ENCODE peak calls at places on chromosome X, in four cellular contexts. K is T-helper 17 cell; V is cardiac fibroblast; G is activated CD4-positive, alpha-beta T cell treated with anti-CD3 and anti-CD28 coated beads, Interleukin-2, amount 50 U/mL, for 1 hour. B is an unnamed sample.

GRCh38 chrX:15471016-15471415 is 22.1 kb downstream of the PIR start:
- DNase-seq in K (peak; percentile 24), V (peak; percentile 70), G (peak; percentile 42), B (no peak)

GRCh38 chrX:2829469-2830246 is 928 bp downstream of the GYG2 start:
- DNase-seq in K (no peak), V (no peak), G (no peak), B (no peak)

GRCh38 chrX:43706786-43707185 is 50.7 kb downstream of the MAOA start:
- DNase-seq in K (no peak), V (peak; percentile 64), G (no peak), B (no peak)

GRCh38 chrX:107723501-107723900 is 52.1 kb downstream of the TSC22D3 start:
- DNase-seq in K (no peak), V (no peak), G (no peak), B (no peak)

GRCh38 chrX:136126892-136127406 is 20.4 kb upstream of the FHL1 start:
- DNase-seq in K (no peak), V (no peak), G (no peak), B (no peak)

GRCh38 chrX:37454537-37455285 is 105.5 kb downstream of the PRRG1 start:
- DNase-seq in K (no peak), V (peak; percentile 42), G (no peak), B (no peak)

GRCh38 chrX:109672239-109672638 is 47.3 kb upstream of the KCNE5 start:
- DNase-seq in K (no peak), V (no peak), G (no peak), B (no peak)

GRCh38 chrX:140299411-140299810 is 205.5 kb downstream of the SOX3 start:
- DNase-seq in K (no peak), V (no peak), G (no peak), B (no peak)

GRCh38 chrX:53714580-53715335 is 28.2 kb upstream of the HUWE1 start:
- DNase-seq in K (peak; percentile 26), V (peak; percentile 20), G (peak; percentile 23), B (no peak)

GRCh38 chrX:49988128-49988527 is 65.7 kb downstream of the CLCN5 start:
- DNase-seq in K (no peak), V (no peak), G (no peak), B (no peak)

GRCh38 chrX:150160656-150161055 is 202.5 kb upstream of the MAMLD1 start:
- DNase-seq in K (no peak), V (no peak), G (no peak), B (no peak)